ENCODE peak calls at places on chromosomes 13 and 19, in four cellular contexts. L is HepG2, O is HCT116, Z is K562. G is an unnamed sample.

GRCh38 chr13:92849381-92849780 is 377.2 kb upstream of the GPC6 start:
- DNase-seq in L (no peak), O (no peak), Z (no peak), G (no peak)

GRCh38 chr13:24921881-24922280 is 157.9 kb downstream of the RNF17 start:
- DNase-seq in L (no peak), O (no peak), Z (no peak), G (no peak)

GRCh38 chr19:45474941-45475516 is 7.2 kb downstream of the FOSB start:
- DNase-seq in L (no peak), O (no peak), Z (no peak), G (no peak)

GRCh38 chr19:2428027-2428690 is 773 bp upstream of the TIMM13 start:
- DNase-seq in L (no peak), O (no peak), Z (no peak), G (no peak)

GRCh38 chr13:90197722-90198121 is 1149.8 kb upstream of the MIR17HG start:
- DNase-seq in L (no peak), O (no peak), Z (no peak), G (no peak)

GRCh38 chr19:5141278-5141925 is 172.5 kb downstream of the KDM4B start:
- DNase-seq in L (no peak), O (no peak), Z (no peak), G (no peak)

GRCh38 chr13:26236306-26236705 is 14.2 kb upstream of the RNF6 start:
- DNase-seq in L (no peak), O (no peak), Z (no peak), G (no peak)

GRCh38 chr19:44847144-44848035 is 1.3 kb downstream of the NECTIN2 start:
- DNase-seq in L (peak; percentile 42), O (peak; percentile 8), Z (peak; percentile 50), G (no peak)

GRCh38 chr19:1825909-1826556 is 14.0 kb upstream of the ATP8B3 start:
- DNase-seq in L (peak; percentile 48), O (no peak), Z (peak; percentile 91), G (no peak)

GRCh38 chr19:3670796-3671679 is 29.2 kb downstream of the PIP5K1C start:
- DNase-seq in L (no peak), O (no peak), Z (peak; percentile 89), G (no peak)

GRCh38 chr19:42324655-42325307 is 654 bp upstream of the MEGF8 start:
- DNase-seq in L (no peak), O (no peak), Z (no peak), G (no peak)

GRCh38 chr13:42170029-42170428 is 101.9 kb upstream of the AKAP11 start:
- DNase-seq in L (no peak), O (no peak), Z (no peak), G (no peak)

GRCh38 chr13:40536443-40537113 is 129.9 kb downstream of the FOXO1 start:
- DNase-seq in L (peak; percentile 94), O (no peak), Z (no peak), G (no peak)

GRCh38 chr19:21474671-21475181 is 30.7 kb upstream of the ZNF429 start:
- DNase-seq in L (no peak), O (no peak), Z (no peak), G (peak; percentile 46)

GRCh38 chr19:42505066-42505465 is 23.2 kb downstream of the CEACAM1 start:
- DNase-seq in L (no peak), O (no peak), Z (no peak), G (no peak)

GRCh38 chr19:3343619-3344502 is 22.5 kb upstream of the NFIC start:
- DNase-seq in L (peak; percentile 86), O (peak; percentile 87), Z (peak; percentile 92), G (no peak)

GRCh38 chr13:86933676-86934075 is 737.5 kb upstream of the SLITRK5 start:
- DNase-seq in L (no peak), O (no peak), Z (no peak), G (no peak)

GRCh38 chr19:4052114-4052992 is 14.3 kb downstream of the ZBTB7A start:
- DNase-seq in L (peak; percentile 95), O (no peak), Z (no peak), G (no peak)

GRCh38 chr13:48161530-48162179 is 66.8 kb upstream of the MED4 start:
- DNase-seq in L (no peak), O (no peak), Z (peak; percentile 14), G (no peak)

GRCh38 chr19:7868326-7868670 is 5.9 kb downstream of the PRR36 start:
- DNase-seq in L (no peak), O (no peak), Z (no peak), G (no peak)

GRCh38 chr19:585551-586110 is 4.0 kb upstream of the HCN2 start:
- DNase-seq in L (no peak), O (no peak), Z (no peak), G (no peak)

GRCh38 chr13:100399455-100399854 is 189.1 kb downstream of the GGACT start:
- DNase-seq in L (no peak), O (no peak), Z (no peak), G (no peak)

GRCh38 chr13:99983401-99984133 is 2.0 kb downstream of the ZIC2 start:
- DNase-seq in L (no peak), O (no peak), Z (peak; percentile 19), G (no peak)

GRCh38 chr19:708154-709141 is at the start of gene PALM:
- DNase-seq in L (peak; percentile 39), O (no peak), Z (peak; percentile 67), G (no peak)

GRCh38 chr13:36850790-36851438 is 31.9 kb downstream of the RFXAP start:
- DNase-seq in L (peak; percentile 23), O (no peak), Z (peak; percentile 8), G (no peak)

GRCh38 chr13:110554946-110555345 is 6.6 kb downstream of the RAB20 start:
- DNase-seq in L (no peak), O (no peak), Z (no peak), G (no peak)

GRCh38 chr13:39362652-39363390 is 240.2 kb downstream of the LHFPL6 start:
- DNase-seq in L (no peak), O (no peak), Z (no peak), G (no peak)

GRCh38 chr13:39363393-39363792 is 239.6 kb downstream of the LHFPL6 start:
- DNase-seq in L (no peak), O (no peak), Z (no peak), G (no peak)

GRCh38 chr13:39369161-39369890 is 233.7 kb downstream of the LHFPL6 start:
- DNase-seq in L (no peak), O (no peak), Z (no peak), G (no peak)

GRCh38 chr13:39365879-39366278 is 237.1 kb downstream of the LHFPL6 start:
- DNase-seq in L (no peak), O (no peak), Z (no peak), G (no peak)

GRCh38 chr13:39364797-39365468 is 238.1 kb downstream of the LHFPL6 start:
- DNase-seq in L (peak; percentile 7), O (peak; percentile 0), Z (no peak), G (no peak)
- TF ChIP-seq TCF7L2 in L (no peak), O (no peak), Z (no peak), G (peak; percentile 51)

DNA sequence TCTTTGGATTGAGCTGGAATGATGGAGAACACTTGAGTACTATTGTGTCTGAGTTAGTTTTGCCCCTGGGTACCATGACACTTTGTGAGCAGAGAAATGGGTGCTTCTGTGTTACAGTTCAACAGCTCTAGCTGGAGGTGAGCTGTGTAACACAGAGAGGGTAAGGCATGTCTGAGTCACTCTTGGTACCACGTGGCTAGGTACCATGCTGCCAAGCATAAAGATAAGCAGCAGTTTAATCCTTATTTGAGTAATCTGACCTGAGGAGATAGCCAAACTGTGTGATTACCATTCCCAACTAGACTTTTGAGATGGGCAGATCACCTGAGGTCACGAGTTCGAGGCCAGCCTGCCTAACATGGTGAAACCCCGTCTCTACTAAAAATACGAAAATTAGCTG is 122.0 kb downstream of the OLFM4 start:
- DNase-seq in L (no peak), O (no peak), Z (no peak), G (no peak)
- TF ChIP-seq TCF7L2 in L (no peak), O (no peak), Z (no peak), G (no peak)

GRCh38 chr19:48676887-48677286 is 4.1 kb upstream of the NTN5 start:
- DNase-seq in L (no peak), O (no peak), Z (no peak), G (no peak)
- TF ChIP-seq TCF7L2 in L (no peak), O (no peak), Z (no peak), G (no peak)

GRCh38 chr19:49936549-49936948 is 7.2 kb upstream of the NUP62 start:
- DNase-seq in L (no peak), O (no peak), Z (no peak), G (no peak)

GRCh38 chr19:49940482-49940791 is 11.1 kb upstream of the NUP62 start:
- DNase-seq in L (no peak), O (no peak), Z (no peak), G (no peak)

GRCh38 chr19:49938662-49939061 is 9.4 kb upstream of the NUP62 start:
- DNase-seq in L (no peak), O (no peak), Z (no peak), G (no peak)

DNA sequence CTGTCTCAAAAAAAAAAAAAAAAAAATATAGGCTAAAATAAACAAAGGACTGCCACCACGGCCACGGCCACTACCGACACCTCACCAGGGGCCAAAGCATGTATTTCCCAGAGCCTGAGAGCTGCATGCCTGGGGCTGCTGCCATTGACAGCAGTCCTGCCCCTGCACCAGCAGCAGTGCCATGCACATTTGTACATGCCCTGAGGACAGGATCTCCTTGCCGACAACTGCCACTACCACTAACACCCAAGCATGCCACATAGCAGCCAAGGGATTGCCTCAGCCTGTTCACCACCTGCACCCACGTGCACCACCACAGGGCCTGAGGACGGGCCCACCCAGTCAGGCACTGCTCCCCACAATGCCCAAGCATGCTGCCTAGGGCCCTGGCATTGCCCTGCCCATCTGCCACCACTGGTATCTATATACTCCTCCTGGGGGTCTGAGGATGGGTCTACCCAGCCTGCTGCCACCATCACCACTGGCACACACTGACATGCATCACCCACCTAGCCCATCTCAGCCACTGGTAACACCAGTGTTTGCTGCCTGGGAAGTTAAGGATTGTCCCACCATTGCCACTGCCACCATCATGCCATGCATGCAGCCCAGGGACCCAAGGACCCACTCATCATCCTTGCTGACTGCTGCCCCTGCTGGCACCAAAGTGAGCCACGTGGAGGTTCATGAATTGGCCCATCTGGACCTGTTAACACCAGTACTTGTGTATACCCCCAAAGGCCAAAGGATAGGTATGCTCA is 10.6 kb upstream of the NUP62 start:
- DNase-seq in L (no peak), O (no peak), Z (no peak), G (no peak)
- TF ChIP-seq TCF7L2 in L (no peak), O (no peak), Z (no peak), G (no peak)

GRCh38 chr13:49271264-49271663 is 23.5 kb downstream of the CDADC1 start:
- DNase-seq in L (no peak), O (no peak), Z (no peak), G (no peak)

DNA sequence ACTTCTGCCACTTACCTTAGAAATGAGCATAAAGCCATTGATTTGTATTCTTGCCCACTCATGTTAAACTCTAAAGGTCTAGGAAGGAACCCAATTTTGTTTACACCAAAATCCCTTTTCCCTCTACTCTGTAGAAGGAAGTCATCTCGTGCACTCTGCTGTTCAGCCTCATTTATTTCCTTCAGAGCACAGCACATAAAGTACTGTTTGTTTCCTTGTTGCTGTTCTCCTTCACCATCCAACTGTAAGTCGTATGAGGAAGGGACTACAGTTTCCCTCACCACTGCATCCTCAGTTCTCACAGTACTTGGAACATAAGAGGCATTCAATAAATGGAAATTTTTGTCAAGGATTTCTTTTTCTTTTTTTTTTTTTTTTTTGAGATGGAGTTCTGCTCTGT is 24.6 kb downstream of the CDADC1 start:
- DNase-seq in L (no peak), O (no peak), Z (no peak), G (no peak)
- TF ChIP-seq TCF7L2 in L (no peak), O (no peak), Z (no peak), G (no peak)

GRCh38 chr13:112850273-112850672 is 118.7 kb upstream of the MCF2L start:
- DNase-seq in L (no peak), O (no peak), Z (no peak), G (no peak)
- TF ChIP-seq TCF7L2 in L (no peak), O (no peak), Z (no peak), G (no peak)

G was measured in Panc1.